ENCODE peak calls at places on chromosomes 5 and 9, in four cellular contexts. N is K562, J is SK-N-SH, M is GM12878. E is an unnamed sample.

GRCh38 chr5:80195837-80196400 is 59.9 kb downstream of the SERINC5 start:
- DNase-seq in N (no peak), J (no peak), M (no peak), E (no peak)

GRCh38 chr5:10069781-10070313 is 179.8 kb downstream of the ATPSCKMT start:
- DNase-seq in N (no peak), J (peak; percentile 29), M (no peak), E (no peak)

GRCh38 chr5:62371409-62371808 is 32.3 kb downstream of the DIMT1 start:
- DNase-seq in N (no peak), J (no peak), M (no peak), E (no peak)

GRCh38 chr5:96699186-96699820 is 37.1 kb downstream of the CAST start:
- DNase-seq in N (no peak), J (peak; percentile 20), M (no peak), E (no peak)

GRCh38 chr5:141223112-141223783 is at the start of gene PCDHB14:
- DNase-seq in N (peak; percentile 30), J (peak; percentile 78), M (no peak), E (peak; percentile 24)

GRCh38 chr5:141234109-141234508 is 11.0 kb downstream of the PCDHB14 start:
- DNase-seq in N (peak; percentile 9), J (no peak), M (no peak), E (no peak)

GRCh38 chr5:169763437-169764301 is 126.6 kb downstream of the DOCK2 start:
- DNase-seq in N (no peak), J (peak; percentile 33), M (peak; percentile 45), E (no peak)

GRCh38 chr5:7420506-7421280 is 24.8 kb downstream of the ADCY2 start:
- DNase-seq in N (no peak), J (no peak), M (no peak), E (no peak)

GRCh38 chr9:69758001-69758730 is 1.6 kb downstream of the PTAR1 start:
- DNase-seq in N (no peak), J (no peak), M (no peak), E (no peak)

GRCh38 chr5:173954671-173955605 is 34.0 kb upstream of the C5orf47 start:
- DNase-seq in N (no peak), J (no peak), M (no peak), E (no peak)

GRCh38 chr5:151454166-151454565 is 6.8 kb downstream of the SLC36A1 start:
- DNase-seq in N (no peak), J (no peak), M (no peak), E (peak; percentile 30)

GRCh38 chr5:76544268-76544926 is 78.8 kb downstream of the F2RL2 start:
- DNase-seq in N (peak; percentile 64), J (peak; percentile 69), M (peak; percentile 25), E (peak; percentile 55)

GRCh38 chr5:122170630-122171029 is 41.3 kb downstream of the ZNF474 start:
- DNase-seq in N (peak; percentile 65), J (no peak), M (no peak), E (no peak)

GRCh38 chr5:86814907-86815306 is 197.2 kb downstream of the COX7C start:
- DNase-seq in N (no peak), J (no peak), M (no peak), E (no peak)

GRCh38 chr5:76746677-76747076 is 30.8 kb downstream of the F2R start:
- DNase-seq in N (no peak), J (no peak), M (no peak), E (no peak)

GRCh38 chr5:145903113-145903512 is 30.3 kb upstream of the GRXCR2 start:
- DNase-seq in N (peak; percentile 16), J (no peak), M (no peak), E (peak; percentile 63)

GRCh38 chr5:130198927-130199326 is 294.7 kb downstream of the CHSY3 start:
- DNase-seq in N (peak; percentile 4), J (peak; percentile 3), M (no peak), E (peak; percentile 85)

GRCh38 chr5:100623719-100624118 is 88.5 kb downstream of the FAM174A start:
- DNase-seq in N (peak; percentile 26), J (no peak), M (no peak), E (peak; percentile 5)

GRCh38 chr5:172004824-172005237 is 1.6 kb downstream of the FBXW11 start:
- DNase-seq in N (peak; percentile 36), J (no peak), M (peak; percentile 16), E (no peak)

GRCh38 chr5:146425023-146425422 is 22.1 kb upstream of the TCERG1 start:
- DNase-seq in N (peak; percentile 18), J (no peak), M (no peak), E (peak; percentile 72)

GRCh38 chr5:93503598-93504067 is 77.4 kb downstream of the NR2F1-AS1 start:
- DNase-seq in N (no peak), J (no peak), M (no peak), E (no peak)

GRCh38 chr9:111759762-111760639 is 34.7 kb downstream of the SHOC1 start:
- DNase-seq in N (peak; percentile 83), J (peak; percentile 53), M (peak; percentile 79), E (peak; percentile 91)

GRCh38 chr5:95664204-95664786 is 17.7 kb downstream of the RFESD start:
- DNase-seq in N (peak; percentile 66), J (no peak), M (peak; percentile 11), E (peak; percentile 43)

DNA sequence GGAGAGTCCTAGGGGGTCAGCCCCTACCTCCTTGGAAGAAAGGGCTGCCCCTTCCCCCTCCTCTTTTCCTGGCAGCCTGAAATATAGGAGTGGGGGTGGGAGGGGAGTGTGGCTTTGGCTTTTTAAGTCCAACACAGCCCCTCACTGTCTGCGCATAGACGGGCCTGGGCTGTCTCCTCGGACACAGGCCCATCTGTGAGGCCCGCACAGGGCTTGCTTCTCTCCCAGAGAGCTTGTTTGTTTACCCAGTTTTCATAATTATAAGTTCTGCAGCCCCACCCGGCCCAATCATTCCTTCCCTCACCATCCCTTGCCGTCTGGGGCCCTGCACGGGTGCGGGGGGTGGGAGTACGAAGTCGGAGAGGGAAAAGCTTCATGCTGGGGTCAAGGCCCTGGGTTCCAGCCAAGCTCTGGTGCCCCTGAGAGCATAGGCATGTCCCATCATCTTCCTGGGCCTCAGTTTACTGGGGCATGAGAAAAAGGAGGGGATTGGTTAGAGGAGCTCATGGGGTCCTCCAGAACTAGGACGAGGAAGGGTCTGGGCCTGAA is 54.0 kb upstream of the STXBP1 start:
- DNase-seq in N (no peak), J (no peak), M (no peak), E (no peak)
- TF ChIP-seq JUND in N (no peak), J (no peak), M (no peak), E (no peak)

DNA sequence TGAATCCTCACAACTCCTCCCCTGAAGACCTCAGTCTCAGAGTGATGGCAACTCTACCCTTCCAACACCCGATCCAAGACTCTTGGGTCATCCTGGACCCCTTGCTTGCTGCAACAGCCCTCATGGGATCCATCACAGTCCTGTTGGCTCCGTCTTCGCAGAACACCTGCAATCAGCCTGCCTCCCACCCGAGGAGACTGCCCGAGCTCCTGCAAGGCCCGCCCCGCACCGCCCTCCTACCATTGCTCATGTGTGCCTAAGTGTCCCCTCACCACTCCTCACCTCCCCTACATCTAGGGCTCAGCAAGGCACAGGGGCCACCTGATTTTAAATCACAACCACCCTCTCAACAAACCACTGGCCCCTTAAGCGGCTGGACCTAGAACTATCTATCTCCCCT is 5.3 kb downstream of the SEMA4D start:
- DNase-seq in N (no peak), J (no peak), M (no peak), E (no peak)
- TF ChIP-seq JUND in N (no peak), J (no peak), M (no peak), E (no peak)

GRCh38 chr5:37553720-37554402 is 174.7 kb downstream of the WDR70 start:
- DNase-seq in N (peak; percentile 9), J (no peak), M (no peak), E (peak; percentile 38)

GRCh38 chr5:37549411-37549810 is 170.3 kb downstream of the WDR70 start:
- DNase-seq in N (no peak), J (no peak), M (no peak), E (peak; percentile 60)

GRCh38 chr5:37554938-37555337 is 175.8 kb downstream of the WDR70 start:
- DNase-seq in N (peak; percentile 48), J (peak; percentile 14), M (no peak), E (no peak)

GRCh38 chr5:37554403-37554739 is 175.3 kb downstream of the WDR70 start:
- DNase-seq in N (no peak), J (no peak), M (no peak), E (no peak)

DNA sequence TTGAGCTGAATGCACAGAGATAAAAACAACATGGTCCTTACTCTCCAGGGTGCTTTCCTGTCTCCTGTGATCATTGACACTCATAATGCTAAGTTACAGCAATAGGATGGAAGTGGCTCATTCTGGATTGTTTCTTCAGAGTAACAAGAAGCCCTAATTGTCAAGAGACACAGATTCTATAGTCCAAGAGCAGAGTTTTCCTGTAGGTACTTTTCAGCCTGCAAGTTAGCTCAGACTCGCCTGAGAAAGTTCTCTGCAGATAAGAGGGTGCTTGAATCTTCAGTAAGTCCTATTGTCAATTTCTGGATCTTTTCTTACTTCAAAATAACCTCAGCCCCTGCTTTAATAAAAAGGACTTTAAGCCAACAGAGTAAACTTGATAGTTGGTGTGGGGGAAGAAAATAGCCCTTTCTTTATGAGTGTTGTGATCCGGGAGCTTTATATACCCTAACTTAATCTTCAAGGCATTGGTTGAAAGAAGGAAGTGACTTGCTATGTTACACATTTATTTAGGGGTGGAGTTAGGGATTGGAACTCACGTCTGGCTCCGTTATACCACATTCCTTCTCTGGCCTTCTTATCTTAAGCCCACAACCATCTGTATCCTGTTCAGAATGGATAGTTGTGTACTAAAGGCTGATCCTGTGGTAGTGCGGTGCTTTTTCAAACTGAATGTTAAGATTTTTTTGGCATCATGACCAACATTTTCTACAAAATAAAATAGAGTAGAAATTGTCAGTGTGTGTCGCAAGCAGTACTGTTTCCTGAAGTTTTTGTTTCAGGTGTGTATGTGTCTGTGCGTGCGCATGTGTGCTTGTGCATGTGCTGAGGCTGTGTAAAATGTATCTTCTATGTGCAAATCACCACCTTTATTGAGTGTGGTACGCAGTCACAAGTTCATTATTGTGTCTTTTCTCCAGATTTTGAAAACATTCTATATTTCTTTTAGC is 173.9 kb downstream of the WDR70 start:
- DNase-seq in N (peak; percentile 92), J (no peak), M (no peak), E (peak; percentile 18)
- TF ChIP-seq JUND in N (peak; percentile 16), J (no peak), M (no peak), E (no peak)

GRCh38 chr5:137565450-137565849 is 66.3 kb upstream of the SPOCK1 start:
- DNase-seq in N (no peak), J (no peak), M (no peak), E (no peak)
- TF ChIP-seq JUND in N (no peak), J (no peak), M (no peak), E (no peak)

E was measured in T47D.